ENCODE peak calls at places on chromosomes 5 and 9, in nine cellular contexts. W is upper lobe of right lung, O is bronchial epithelial cell, U is spleen, F is left ventricle myocardium inferior, C is HAP-1, V is HCT116, T is Panc1, E is adrenal gland. J is an unnamed sample. For H3K27me3, the result is how much of the 10 kb centered on the place peaks cover.

GRCh38 chr5:169067641-169068316 is 233.2 kb downstream of the SLIT3 start:
- DNase-seq in W (no peak), O (no peak), U (no peak), F (no peak), C (no peak), V (no peak), T (no peak), E (no peak), J (no peak)

GRCh38 chr9:131018621-131019020 is 9.6 kb downstream of the LAMC3 start:
- DNase-seq in W (no peak), O (no peak), U (no peak), F (no peak), C (no peak), V (no peak), T (no peak), E (no peak), J (no peak)

GRCh38 chr5:54360089-54360488 is 49.7 kb upstream of the ARL15 start:
- DNase-seq in W (no peak), O (peak), U (no peak), F (no peak), C (no peak), V (no peak), T (no peak), E (peak), J (no peak)

GRCh38 chr5:145943674-145944121 is 7.3 kb downstream of the SH3RF2 start:
- DNase-seq in W (no peak), O (peak), U (no peak), F (no peak), C (peak), V (peak), T (no peak), E (no peak), J (peak)

GRCh38 chr9:26033346-26033745 is 355.1 kb upstream of the TUSC1 start:
- DNase-seq in W (no peak), O (no peak), U (no peak), F (no peak), C (no peak), V (no peak), T (no peak), E (no peak), J (no peak)

GRCh38 chr5:137583129-137583528 is 84.0 kb upstream of the SPOCK1 start:
- DNase-seq in W (no peak), O (no peak), U (no peak), F (no peak), C (no peak), V (no peak), T (no peak), E (no peak), J (no peak)

GRCh38 chr9:117715411-117715989 is 11.3 kb downstream of the TLR4 start:
- DNase-seq in W (no peak), O (no peak), U (no peak), F (no peak), C (no peak), V (no peak), T (no peak), E (no peak), J (no peak)

GRCh38 chr5:56566374-56567249 is 248.7 kb upstream of the MAP3K1 start:
- DNase-seq in W (no peak), O (no peak), U (no peak), F (no peak), C (no peak), V (no peak), T (no peak), E (no peak), J (no peak)

GRCh38 chr5:133273661-133274596 is 222.1 kb downstream of the HSPA4 start:
- DNase-seq in W (no peak), O (peak), U (no peak), F (no peak), C (no peak), V (no peak), T (no peak), E (no peak), J (peak)

GRCh38 chr9:4640027-4640426 is 22.1 kb upstream of the PLPP6 start:
- DNase-seq in W (no peak), O (peak), U (no peak), F (no peak), C (peak), V (peak), T (no peak), E (no peak), J (no peak)

GRCh38 chr5:174457141-174457678 is 267.2 kb upstream of the MSX2 start:
- DNase-seq in W (no peak), O (no peak), U (no peak), F (no peak), C (no peak), V (no peak), T (no peak), E (no peak), J (no peak)

GRCh38 chr5:137778772-137779564 is 24.8 kb upstream of the HNRNPA0 start:
- DNase-seq in W (no peak), O (peak), U (no peak), F (no peak), C (peak), V (peak), T (peak), E (no peak), J (no peak)

GRCh38 chr9:98517710-98518109 is 191.0 kb downstream of the GABBR2 start:
- DNase-seq in W (no peak), O (no peak), U (no peak), F (no peak), C (no peak), V (no peak), T (no peak), E (no peak), J (no peak)

GRCh38 chr5:62306494-62307363 is 723 bp downstream of the KIF2A start:
- DNase-seq in W (peak), O (no peak), U (peak), F (peak), C (peak), V (no peak), T (no peak), E (peak), J (peak)

GRCh38 chr9:93225417-93225816 is 41.5 kb downstream of the WNK2 start:
- DNase-seq in W (no peak), O (no peak), U (no peak), F (no peak), C (no peak), V (no peak), T (no peak), E (no peak), J (no peak)

GRCh38 chr9:133184971-133185370 is 21.3 kb upstream of the GBGT1 start:
- DNase-seq in W (no peak), O (peak), U (no peak), F (no peak), C (peak), V (peak), T (peak), E (peak), J (peak)

GRCh38 chr9:126456396-126456795 is 129.8 kb downstream of the MVB12B start:
- DNase-seq in W (no peak), O (no peak), U (no peak), F (no peak), C (no peak), V (no peak), T (no peak), E (no peak), J (no peak)

GRCh38 chr9:42386477-42386876 is 203.0 kb downstream of the SPATA31A6 start:
- DNase-seq in W (no peak), O (no peak), U (no peak), F (no peak), C (no peak), V (no peak), T (no peak), E (no peak), J (no peak)

GRCh38 chr5:15510816-15511215 is 10.8 kb downstream of the FBXL7 start:
- DNase-seq in W (no peak), O (peak), U (no peak), F (no peak), C (no peak), V (no peak), T (no peak), E (peak), J (no peak)

GRCh38 chr5:23033864-23034263 is 180.7 kb upstream of the CDH12 start:
- DNase-seq in W (no peak), O (no peak), U (no peak), F (no peak), C (no peak), V (no peak), T (no peak), E (no peak), J (no peak)

GRCh38 chr9:34457266-34458012 is 931 bp downstream of the FAM219A start:
- DNase-seq in W (peak), O (peak), U (peak), F (peak), C (peak), V (no peak), T (no peak), E (peak), J (no peak)

GRCh38 chr5:110945874-110946436 is 125.6 kb upstream of the TSLP start:
- DNase-seq in W (no peak), O (no peak), U (no peak), F (no peak), C (no peak), V (no peak), T (no peak), E (no peak), J (no peak)

GRCh38 chr9:1591310-1591709 is 423.8 kb upstream of the SMARCA2 start:
- DNase-seq in W (no peak), O (no peak), U (no peak), F (no peak), C (no peak), V (no peak), T (no peak), E (no peak), J (no peak)

GRCh38 chr5:128409401-128409800 is 128.6 kb downstream of the FBN2 start:
- DNase-seq in W (no peak), O (peak), U (no peak), F (no peak), C (no peak), V (no peak), T (no peak), E (no peak), J (no peak)

GRCh38 chr5:52502591-52502990 is 285.1 kb upstream of the ITGA1 start:
- DNase-seq in W (no peak), O (no peak), U (no peak), F (no peak), C (no peak), V (no peak), T (no peak), E (no peak), J (no peak)

GRCh38 chr9:38432922-38433510 is 8.8 kb upstream of the IGFBPL1 start:
- DNase-seq in W (no peak), O (peak), U (no peak), F (no peak), C (peak), V (peak), T (no peak), E (no peak), J (no peak)

GRCh38 chr5:113118765-113119164 is 142.2 kb downstream of the DCP2 start:
- DNase-seq in W (no peak), O (no peak), U (no peak), F (peak), C (no peak), V (no peak), T (no peak), E (no peak), J (no peak)

GRCh38 chr5:32308951-32309350 is 3.8 kb downstream of the MTMR12 start:
- DNase-seq in W (no peak), O (no peak), U (no peak), F (no peak), C (no peak), V (no peak), T (no peak), E (no peak), J (no peak)
- H3K27me3 ChIP-seq in W (under half), O (under half), U (under half), F (under half), C (under half), V (under half), T (under half), E (under half), J (under half)

GRCh38 chr5:172716796-172717313 is 54.1 kb downstream of the DUSP1 start:
- DNase-seq in W (peak), O (peak), U (peak), F (peak), C (peak), V (peak), T (peak), E (peak), J (peak)
- H3K27me3 ChIP-seq in W (under half), O (under half), U (under half), F (under half), C (under half), V (under half), T (under half), E (under half), J (under half)

GRCh38 chr5:14131855-14132503 is 11.2 kb upstream of the TRIO start:
- DNase-seq in W (no peak), O (no peak), U (no peak), F (no peak), C (no peak), V (no peak), T (no peak), E (no peak), J (no peak)

GRCh38 chr5:14135621-14136020 is 7.5 kb upstream of the TRIO start:
- DNase-seq in W (no peak), O (no peak), U (no peak), F (no peak), C (no peak), V (no peak), T (no peak), E (no peak), J (no peak)

GRCh38 chr5:14134771-14135170 is 8.4 kb upstream of the TRIO start:
- DNase-seq in W (no peak), O (no peak), U (no peak), F (no peak), C (no peak), V (no peak), T (no peak), E (no peak), J (no peak)

GRCh38 chr5:14133394-14133793 is 9.7 kb upstream of the TRIO start:
- DNase-seq in W (no peak), O (no peak), U (no peak), F (no peak), C (no peak), V (no peak), T (no peak), E (no peak), J (no peak)

GRCh38 chr5:14134086-14134485 is 9.1 kb upstream of the TRIO start:
- DNase-seq in W (no peak), O (no peak), U (no peak), F (no peak), C (no peak), V (no peak), T (no peak), E (no peak), J (no peak)
- H3K27me3 ChIP-seq in W (under half), O (under half), U (under half), F (under half), C (under half), V (under half), T (under half), E (under half), J (under half)

DNA sequence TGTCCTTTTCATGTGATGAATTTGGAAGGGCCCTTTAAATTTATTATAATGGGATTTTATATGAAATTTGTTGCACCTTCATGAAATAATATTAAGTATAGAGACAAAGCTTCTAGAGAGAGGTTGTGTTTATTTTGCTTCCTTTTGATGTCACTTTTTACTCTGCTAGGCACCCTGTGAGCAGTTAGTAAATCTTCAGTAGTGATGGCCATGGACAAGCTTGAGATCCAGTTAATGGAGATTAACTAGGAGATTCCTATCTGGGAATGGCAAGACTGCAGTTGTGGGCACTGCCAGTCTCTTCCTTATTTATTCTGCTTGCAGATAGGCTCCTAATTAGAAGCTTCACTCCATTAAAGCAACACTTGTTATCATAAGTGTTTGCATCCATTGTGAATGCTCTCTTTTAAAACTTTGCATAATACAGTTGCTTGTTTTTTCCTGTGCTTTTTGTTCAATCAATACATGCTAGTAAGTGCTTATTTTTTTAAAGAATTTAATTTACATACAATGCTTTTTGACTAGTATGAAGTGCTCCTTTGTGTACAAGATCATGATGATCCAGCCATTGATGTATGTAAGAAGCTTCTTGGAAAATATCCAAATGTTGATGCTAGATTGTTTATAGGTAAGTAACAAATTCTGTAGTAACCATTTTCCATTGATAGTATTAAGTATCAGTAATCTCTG is 25.9 kb downstream of the UGCG start:
- DNase-seq in W (no peak), O (no peak), U (no peak), F (no peak), C (no peak), V (no peak), T (no peak), E (no peak), J (no peak)
- H3K27me3 ChIP-seq in W (under half), O (under half), U (under half), F (under half), C (under half), V (under half), T (under half), E (under half), J (under half)

GRCh38 chr9:135247174-135247930 is 159.9 kb downstream of the OLFM1 start:
- DNase-seq in W (peak), O (no peak), U (peak), F (no peak), C (no peak), V (no peak), T (no peak), E (no peak), J (no peak)
- H3K27me3 ChIP-seq in W (under half), O (under half), U (under half), F (half or more), C (under half), V (under half), T (under half), E (under half), J (half or more)